ENCODE peak calls at places on chromosomes 13 and 19, in nine cellular contexts. P is epithelial cell of proximal tubule, J is adrenal gland, F is fibroblast of mammary gland, D is psoas muscle, X is GM23338, B is left ventricle myocardium inferior, G is cardiac muscle cell, Z is body of pancreas. Q is an unnamed sample.

GRCh38 chr19:57314146-57314545 is 6.1 kb upstream of the ZNF543 start:
- DNase-seq in P (no peak), J (no peak), F (no peak), D (no peak), X (no peak), B (no peak), G (no peak), Z (no peak), Q (no peak)

GRCh38 chr19:29576043-29576442 is 30.0 kb upstream of the POP4 start:
- DNase-seq in P (no peak), J (no peak), F (peak), D (no peak), X (no peak), B (no peak), G (no peak), Z (no peak), Q (no peak)

GRCh38 chr13:74306496-74306895 is 172.3 kb upstream of the KLF12 start:
- DNase-seq in P (no peak), J (no peak), F (peak), D (no peak), X (peak), B (no peak), G (peak), Z (no peak), Q (no peak)

GRCh38 chr13:27038323-27038722 is 133.3 kb downstream of the USP12 start:
- DNase-seq in P (no peak), J (no peak), F (peak), D (no peak), X (no peak), B (no peak), G (peak), Z (no peak), Q (peak)

GRCh38 chr19:44845286-44845611 is 848 bp upstream of the NECTIN2 start:
- DNase-seq in P (no peak), J (no peak), F (no peak), D (peak), X (no peak), B (no peak), G (no peak), Z (no peak), Q (no peak)

GRCh38 chr13:114077938-114078335 is 54.5 kb downstream of the RASA3 start:
- DNase-seq in P (no peak), J (no peak), F (peak), D (no peak), X (peak), B (no peak), G (peak), Z (peak), Q (no peak)

GRCh38 chr13:36417328-36417727 is 15.0 kb upstream of the CCNA1 start:
- DNase-seq in P (no peak), J (no peak), F (no peak), D (no peak), X (no peak), B (no peak), G (no peak), Z (no peak), Q (no peak)

GRCh38 chr19:46732172-46732938 is 13.5 kb upstream of the FKRP start:
- DNase-seq in P (no peak), J (no peak), F (no peak), D (no peak), X (no peak), B (no peak), G (no peak), Z (no peak), Q (no peak)

GRCh38 chr19:47389150-47389556 is 30.2 kb downstream of the MEIS3 start:
- DNase-seq in P (no peak), J (peak), F (no peak), D (no peak), X (no peak), B (no peak), G (peak), Z (no peak), Q (no peak)

GRCh38 chr19:13996928-13997636 is 9.0 kb downstream of the RFX1 start:
- DNase-seq in P (no peak), J (no peak), F (no peak), D (peak), X (no peak), B (peak), G (no peak), Z (no peak), Q (no peak)

GRCh38 chr13:29763426-29764180 is 86.8 kb downstream of the UBL3 start:
- DNase-seq in P (no peak), J (no peak), F (no peak), D (no peak), X (no peak), B (no peak), G (no peak), Z (no peak), Q (no peak)

GRCh38 chr19:48638831-48639381 is 1.7 kb upstream of the DBP start:
- DNase-seq in P (no peak), J (no peak), F (no peak), D (no peak), X (peak), B (no peak), G (no peak), Z (peak), Q (no peak)

GRCh38 chr19:30428281-30428680 is 56.1 kb downstream of the ZNF536 start:
- DNase-seq in P (no peak), J (no peak), F (no peak), D (no peak), X (no peak), B (no peak), G (no peak), Z (no peak), Q (no peak)

GRCh38 chr19:15449620-15450527 is at the start of gene WIZ:
- DNase-seq in P (no peak), J (peak), F (peak), D (peak), X (peak), B (peak), G (peak), Z (peak), Q (no peak)

GRCh38 chr19:34341935-34342680 is 22.9 kb upstream of the GPI start:
- DNase-seq in P (no peak), J (no peak), F (no peak), D (no peak), X (no peak), B (no peak), G (no peak), Z (no peak), Q (no peak)

GRCh38 chr13:38636106-38636505 is 50.8 kb upstream of the FREM2 start:
- DNase-seq in P (no peak), J (no peak), F (no peak), D (no peak), X (no peak), B (no peak), G (no peak), Z (peak), Q (no peak)

GRCh38 chr13:38637576-38637975 is 49.3 kb upstream of the FREM2 start:
- DNase-seq in P (no peak), J (no peak), F (no peak), D (no peak), X (no peak), B (no peak), G (no peak), Z (no peak), Q (no peak)

GRCh38 chr13:38636756-38637155 is 50.1 kb upstream of the FREM2 start:
- DNase-seq in P (no peak), J (no peak), F (no peak), D (no peak), X (peak), B (no peak), G (no peak), Z (peak), Q (no peak)

GRCh38 chr13:38641164-38641948 is 45.5 kb upstream of the FREM2 start:
- DNase-seq in P (no peak), J (no peak), F (peak), D (no peak), X (peak), B (no peak), G (peak), Z (no peak), Q (no peak)
- TF ChIP-seq CTCF in P (peak), J (no peak), F (peak), D (no peak), X (peak), B (peak), G (peak), Z (peak), Q (no peak)

GRCh38 chr19:12825259-12826131 is 8.9 kb downstream of the RTBDN start:
- DNase-seq in P (no peak), J (no peak), F (no peak), D (no peak), X (peak), B (no peak), G (peak), Z (peak), Q (no peak)
- H3K4me3 ChIP-seq in P (no peak), J (no peak), F (no peak), D (no peak), X (peak), B (no peak), G (no peak), Z (no peak), Q (peak)

GRCh38 chr13:95704510-95704909 is 27.6 kb downstream of the DNAJC3 start:
- DNase-seq in P (no peak), J (no peak), F (peak), D (no peak), X (peak), B (no peak), G (peak), Z (peak), Q (no peak)
- TF ChIP-seq CTCF in P (peak), J (no peak), F (peak), D (no peak), X (peak), B (peak), G (peak), Z (peak), Q (no peak)

DNA sequence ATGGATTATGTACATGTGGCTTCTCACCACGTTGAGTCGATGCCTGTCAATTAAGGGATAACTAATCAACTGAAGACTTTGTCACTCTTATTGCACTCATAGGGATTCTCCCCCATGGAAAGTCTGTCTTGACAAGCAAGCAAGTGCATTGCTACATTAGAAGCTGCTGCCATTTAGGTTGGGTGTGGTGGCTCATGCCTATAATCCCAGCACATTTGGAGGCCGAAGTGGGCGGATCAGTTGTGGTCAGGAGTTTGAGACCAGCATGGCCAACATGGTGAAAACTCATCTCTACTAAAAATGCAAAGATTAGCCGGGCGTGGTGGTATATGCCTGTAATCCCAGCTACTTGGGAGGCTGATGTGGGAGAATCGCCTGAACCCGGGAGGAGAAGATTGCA is 18.3 kb upstream of the ZNF846 start:
- DNase-seq in P (no peak), J (no peak), F (no peak), D (no peak), X (no peak), B (no peak), G (no peak), Z (no peak), Q (no peak)
- H3K4me3 ChIP-seq in P (no peak), J (no peak), F (no peak), D (no peak), X (peak), B (peak), G (no peak), Z (no peak), Q (no peak)

GRCh38 chr13:70723732-70724131 is 615.5 kb upstream of the KLHL1 start:
- DNase-seq in P (no peak), J (no peak), F (no peak), D (no peak), X (no peak), B (no peak), G (no peak), Z (no peak), Q (no peak)
- TF ChIP-seq CTCF in P (peak), J (no peak), F (no peak), D (no peak), X (peak), B (no peak), G (no peak), Z (no peak), Q (no peak)

DNA sequence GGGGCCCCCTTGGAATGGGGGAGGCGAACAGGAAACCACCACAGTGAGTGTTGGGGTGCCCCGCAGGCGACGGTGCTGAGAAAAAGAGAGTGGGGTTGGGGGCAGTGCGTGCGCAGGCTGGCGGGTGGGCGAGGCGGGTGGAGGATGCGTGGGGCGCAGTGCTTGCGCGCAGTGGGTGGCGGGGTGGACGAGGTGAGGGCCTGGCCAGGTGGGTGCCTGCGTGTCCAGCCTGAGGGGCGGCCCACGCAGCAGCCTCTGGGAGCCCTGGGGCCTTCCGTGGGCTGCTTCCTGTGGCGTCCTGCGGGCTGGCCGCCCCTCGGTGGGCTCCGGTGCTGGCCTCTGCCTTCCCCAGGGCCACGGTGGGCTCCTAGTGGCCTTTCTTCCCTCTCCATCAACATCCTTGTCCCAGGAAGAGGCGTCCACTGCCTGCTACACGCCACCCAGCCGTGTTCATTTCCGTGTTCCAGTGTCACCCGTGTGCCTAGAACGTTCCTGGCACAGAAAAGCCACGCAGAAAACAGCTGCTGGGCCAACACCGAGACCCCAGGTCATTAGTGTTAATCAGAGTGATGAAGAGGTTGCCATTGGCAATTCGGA is 7.1 kb downstream of the ATP11A start:
- DNase-seq in P (no peak), J (no peak), F (no peak), D (no peak), X (no peak), B (no peak), G (no peak), Z (no peak), Q (no peak)
- H3K4me3 ChIP-seq in P (no peak), J (no peak), F (no peak), D (no peak), X (no peak), B (no peak), G (no peak), Z (no peak), Q (no peak)

DNA sequence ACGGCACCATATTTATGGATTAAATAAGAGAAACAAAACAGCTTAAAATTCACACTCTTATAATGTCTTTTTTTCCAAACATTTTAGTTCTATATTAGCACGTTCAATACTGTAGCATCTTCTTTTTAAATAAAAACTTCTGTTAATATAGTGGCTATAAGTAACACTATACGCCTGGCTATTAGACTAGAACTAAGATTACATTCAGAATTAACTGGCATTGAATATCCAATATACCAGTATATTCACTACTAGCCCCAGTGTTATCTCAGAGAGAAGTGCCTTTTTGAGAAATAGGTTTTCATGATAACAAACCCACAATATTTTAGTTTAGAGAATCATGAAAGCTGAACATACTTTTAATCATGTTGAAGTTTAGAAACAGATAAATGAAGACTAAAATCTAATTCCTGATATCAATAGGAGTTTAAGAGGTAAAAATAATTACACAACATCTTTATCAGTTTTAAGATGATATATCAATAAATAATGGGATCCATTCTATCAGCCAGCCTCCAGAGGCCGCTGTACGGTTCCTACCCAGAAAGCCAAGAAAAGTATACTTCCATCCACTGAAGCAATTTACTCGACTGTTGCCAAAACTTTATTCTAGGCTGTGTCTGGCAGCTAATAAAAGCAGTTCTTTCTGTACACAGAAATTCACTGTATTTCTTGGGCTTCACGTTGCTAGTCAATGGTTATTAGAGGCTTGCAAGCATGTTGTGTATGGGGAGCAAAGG is 1113.4 kb upstream of the MIR17HG start:
- DNase-seq in P (no peak), J (no peak), F (peak), D (no peak), X (no peak), B (no peak), G (no peak), Z (no peak), Q (no peak)
- TF ChIP-seq CTCF in P (peak), J (peak), F (peak), D (no peak), X (peak), B (no peak), G (no peak), Z (no peak), Q (no peak)

GRCh38 chr19:10000171-10000826 is 10.0 kb downstream of the COL5A3 start:
- DNase-seq in P (no peak), J (peak), F (peak), D (peak), X (peak), B (peak), G (peak), Z (peak), Q (no peak)

GRCh38 chr19:10003271-10003670 is 7.0 kb downstream of the COL5A3 start:
- DNase-seq in P (no peak), J (no peak), F (no peak), D (no peak), X (no peak), B (no peak), G (no peak), Z (no peak), Q (no peak)

GRCh38 chr19:10004617-10005016 is 5.7 kb downstream of the COL5A3 start:
- DNase-seq in P (no peak), J (no peak), F (no peak), D (no peak), X (no peak), B (no peak), G (no peak), Z (no peak), Q (no peak)

GRCh38 chr19:10005632-10006334 is 4.5 kb downstream of the COL5A3 start:
- DNase-seq in P (no peak), J (no peak), F (no peak), D (no peak), X (no peak), B (no peak), G (no peak), Z (no peak), Q (no peak)

DNA sequence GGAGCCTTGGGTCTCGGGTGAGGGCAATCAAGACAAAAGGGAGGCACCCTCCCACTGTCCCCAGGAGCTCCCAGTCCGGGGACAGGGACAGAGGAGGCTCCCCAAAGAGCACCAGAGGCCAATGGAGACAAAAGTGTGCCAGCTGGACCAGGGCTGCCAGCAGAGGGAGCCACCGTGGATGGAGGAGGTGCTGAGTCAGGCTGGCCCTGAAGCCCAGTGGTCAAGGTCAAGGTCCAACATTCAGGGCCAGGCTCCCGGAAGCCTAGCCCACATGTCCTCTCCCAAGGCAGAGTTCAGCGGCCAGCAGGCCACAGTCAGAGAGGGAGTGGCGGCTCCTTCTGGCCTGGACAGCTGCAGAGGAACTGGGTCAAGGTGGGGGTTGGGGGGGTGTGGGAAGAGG is 8.4 kb downstream of the COL5A3 start:
- DNase-seq in P (no peak), J (peak), F (peak), D (peak), X (peak), B (peak), G (peak), Z (peak), Q (no peak)
- H3K4me3 ChIP-seq in P (no peak), J (no peak), F (no peak), D (no peak), X (no peak), B (no peak), G (no peak), Z (no peak), Q (no peak)

GRCh38 chr13:99916366-99917103 is 55.0 kb downstream of the ZIC5 start:
- DNase-seq in P (peak), J (peak), F (peak), D (no peak), X (peak), B (no peak), G (peak), Z (peak), Q (peak)
- TF ChIP-seq CTCF in P (peak), J (peak), F (peak), D (peak), X (peak), B (peak), G (peak), Z (peak), Q (peak)